ENCODE peak calls at places on chromosomes 13 and 19, in four cellular contexts. One of them, this sample, is unnamed. For H3K4me1 and H3K9me3, the result is how much of the 10 kb centered on the place peaks cover.

GRCh38 chr19:17999685-18000479 is 8.1 kb upstream of the ARRDC2 start:
- DNase-seq in upper lobe of right lung: peak
- DNase-seq in neural progenitor cell: no peak
- DNase-seq in heart left ventricle: no peak
- DNase-seq in this sample: no peak

GRCh38 chr13:43664700-43665191 is 122.0 kb downstream of the ENOX1 start:
- DNase-seq in upper lobe of right lung: no peak
- DNase-seq in neural progenitor cell: peak
- DNase-seq in heart left ventricle: peak
- DNase-seq in this sample: no peak

GRCh38 chr13:30045916-30046704 is 195.7 kb upstream of the UBL3 start:
- DNase-seq in upper lobe of right lung: no peak
- DNase-seq in neural progenitor cell: no peak
- DNase-seq in heart left ventricle: no peak
- DNase-seq in this sample: no peak

GRCh38 chr19:13993554-13994308 is 12.4 kb downstream of the RFX1 start:
- DNase-seq in neural progenitor cell: no peak
- DNase-seq in heart left ventricle: no peak
- DNase-seq in upper lobe of right lung: no peak
- DNase-seq in this sample: no peak

GRCh38 chr19:10227215-10227971 is 3.7 kb downstream of the S1PR2 start:
- DNase-seq in heart left ventricle: no peak
- DNase-seq in upper lobe of right lung: peak
- DNase-seq in neural progenitor cell: no peak
- DNase-seq in this sample: peak

GRCh38 chr13:49220035-49220855 is at the start of gene MLNR:
- DNase-seq in heart left ventricle: no peak
- DNase-seq in upper lobe of right lung: peak
- DNase-seq in neural progenitor cell: peak
- DNase-seq in this sample: peak

GRCh38 chr19:16386619-16387240 is 62.1 kb downstream of the KLF2 start:
- DNase-seq in heart left ventricle: no peak
- DNase-seq in upper lobe of right lung: no peak
- DNase-seq in neural progenitor cell: peak
- DNase-seq in this sample: peak

GRCh38 chr19:39847525-39847924 is 1.3 kb upstream of the FBL start:
- DNase-seq in heart left ventricle: no peak
- DNase-seq in upper lobe of right lung: no peak
- DNase-seq in neural progenitor cell: no peak
- DNase-seq in this sample: no peak

GRCh38 chr19:9566729-9567128 is 17.6 kb downstream of the ZNF121 start:
- DNase-seq in neural progenitor cell: no peak
- DNase-seq in upper lobe of right lung: no peak
- DNase-seq in heart left ventricle: no peak
- DNase-seq in this sample: no peak

GRCh38 chr19:49455729-49456128 is 2.7 kb downstream of the ALDH16A1 start:
- DNase-seq in heart left ventricle: no peak
- DNase-seq in upper lobe of right lung: no peak
- DNase-seq in neural progenitor cell: no peak
- DNase-seq in this sample: no peak

GRCh38 chr19:49451430-49452181 is at the start of gene PIH1D1:
- DNase-seq in heart left ventricle: peak
- DNase-seq in neural progenitor cell: peak
- DNase-seq in upper lobe of right lung: peak
- DNase-seq in this sample: peak

GRCh38 chr19:49456351-49456750 is 3.3 kb downstream of the ALDH16A1 start:
- DNase-seq in neural progenitor cell: no peak
- DNase-seq in heart left ventricle: no peak
- DNase-seq in upper lobe of right lung: no peak
- DNase-seq in this sample: no peak

GRCh38 chr19:49453013-49453756 is at the start of gene ALDH16A1:
- DNase-seq in neural progenitor cell: peak
- DNase-seq in heart left ventricle: peak
- DNase-seq in upper lobe of right lung: peak
- DNase-seq in this sample: peak

DNA sequence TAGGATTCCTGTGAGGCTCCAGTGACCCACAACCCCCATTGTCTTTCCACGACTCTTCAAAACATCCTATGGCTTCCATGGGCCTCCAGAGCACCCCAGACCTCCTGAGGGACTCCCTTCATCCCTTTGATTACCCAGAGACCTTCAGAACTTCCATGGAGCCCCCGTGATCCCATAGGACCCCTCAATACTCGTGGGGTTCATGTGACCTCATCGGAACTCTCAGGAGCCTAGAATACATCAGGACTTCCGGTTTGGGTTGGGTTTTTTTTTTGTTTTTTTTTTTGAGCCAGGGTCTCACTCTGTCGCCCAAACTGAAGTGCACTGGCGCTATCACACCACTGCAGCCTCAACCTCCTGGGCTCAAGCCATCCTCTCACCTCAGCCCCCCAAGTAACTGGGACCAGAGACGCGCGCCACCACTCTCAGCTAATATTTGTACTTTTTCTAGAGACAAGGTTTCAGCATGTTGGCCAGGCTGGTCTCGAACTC is 778 bp downstream of the ALDH16A1 start:
- DNase-seq in upper lobe of right lung: no peak
- DNase-seq in neural progenitor cell: no peak
- DNase-seq in heart left ventricle: no peak
- DNase-seq in this sample: no peak
- H3K4me1 ChIP-seq in upper lobe of right lung: under half
- H3K4me1 ChIP-seq in neural progenitor cell: under half
- H3K4me1 ChIP-seq in heart left ventricle: under half
- H3K4me1 ChIP-seq in this sample: under half

GRCh38 chr19:54366811-54367210 is 2.1 kb upstream of the LAIR1 start:
- DNase-seq in heart left ventricle: no peak
- DNase-seq in upper lobe of right lung: no peak
- DNase-seq in neural progenitor cell: no peak
- DNase-seq in this sample: no peak

GRCh38 chr19:54369082-54369691 is 4.5 kb upstream of the LAIR1 start:
- DNase-seq in heart left ventricle: no peak
- DNase-seq in upper lobe of right lung: no peak
- DNase-seq in neural progenitor cell: no peak
- DNase-seq in this sample: no peak

GRCh38 chr19:54364775-54365257 is at the start of gene LAIR1:
- DNase-seq in heart left ventricle: peak
- DNase-seq in neural progenitor cell: no peak
- DNase-seq in upper lobe of right lung: peak
- DNase-seq in this sample: peak
- H3K4me3 ChIP-seq in heart left ventricle: peak
- H3K4me3 ChIP-seq in neural progenitor cell: no peak
- H3K4me3 ChIP-seq in upper lobe of right lung: peak
- H3K4me3 ChIP-seq in this sample: peak

DNA sequence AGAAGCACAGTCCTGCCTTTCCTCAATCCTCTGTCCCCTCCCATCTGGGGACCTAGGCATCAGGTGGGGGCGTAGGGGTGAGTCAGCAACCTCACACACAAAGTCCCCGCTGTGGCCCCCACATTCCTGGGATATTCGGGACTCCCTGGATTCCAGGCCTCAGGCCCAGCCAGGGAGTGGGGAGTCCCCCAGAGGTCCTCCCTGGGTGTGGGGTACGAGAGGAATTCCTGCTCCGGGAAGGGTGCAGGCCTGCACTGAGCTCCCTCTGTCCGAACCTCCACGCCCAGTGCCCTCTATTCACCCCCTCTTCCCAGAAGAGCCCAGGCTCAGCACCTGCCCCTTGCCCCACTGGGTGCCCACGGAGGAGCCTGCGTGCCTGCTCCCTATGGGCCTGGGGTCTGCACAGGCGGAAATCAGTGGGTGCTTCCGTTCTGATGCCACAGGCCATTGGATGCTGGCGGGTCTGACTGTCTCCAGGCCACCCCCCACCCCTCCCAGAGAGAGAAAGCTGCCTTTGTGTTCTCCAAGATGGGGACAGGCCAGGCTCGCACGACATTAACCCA is 3.4 kb downstream of the CADM4 start:
- DNase-seq in upper lobe of right lung: no peak
- DNase-seq in heart left ventricle: no peak
- DNase-seq in neural progenitor cell: peak
- DNase-seq in this sample: no peak
- H3K9me3 ChIP-seq in upper lobe of right lung: under half
- H3K9me3 ChIP-seq in heart left ventricle: under half
- H3K9me3 ChIP-seq in neural progenitor cell: under half
- H3K9me3 ChIP-seq in this sample: under half

GRCh38 chr13:98204546-98204945 is 27.5 kb upstream of the RNF113B start:
- DNase-seq in upper lobe of right lung: no peak
- DNase-seq in heart left ventricle: no peak
- DNase-seq in neural progenitor cell: no peak
- DNase-seq in this sample: no peak
- H3K4me1 ChIP-seq in upper lobe of right lung: under half
- H3K4me1 ChIP-seq in heart left ventricle: under half
- H3K4me1 ChIP-seq in neural progenitor cell: under half
- H3K4me1 ChIP-seq in this sample: under half